ENCODE peak calls at places on chromosomes 13 and 19, in five cellular contexts. One of them, this sample, is unnamed.

GRCh38 chr13:85666356-85666755 is 132.9 kb downstream of the SLITRK6 start:
- DNase-seq in sigmoid colon: no peak
- DNase-seq in transverse colon: no peak
- DNase-seq in HCT116: no peak
- DNase-seq in endothelial cell of umbilical vein: no peak
- DNase-seq in this sample: no peak

GRCh38 chr19:6063576-6063961 is 46.7 kb downstream of the RFX2 start:
- DNase-seq in sigmoid colon: no peak
- DNase-seq in endothelial cell of umbilical vein: no peak
- DNase-seq in transverse colon: peak
- DNase-seq in HCT116: no peak
- DNase-seq in this sample: no peak

GRCh38 chr13:60402022-60402421 is 5.0 kb downstream of the TDRD3 start:
- DNase-seq in HCT116: no peak
- DNase-seq in endothelial cell of umbilical vein: no peak
- DNase-seq in transverse colon: no peak
- DNase-seq in sigmoid colon: no peak
- DNase-seq in this sample: no peak

GRCh38 chr19:4338441-4339350 is at the start of gene STAP2:
- DNase-seq in sigmoid colon: no peak
- DNase-seq in endothelial cell of umbilical vein: peak
- DNase-seq in transverse colon: peak
- DNase-seq in HCT116: no peak
- DNase-seq in this sample: no peak

GRCh38 chr19:17451820-17452219 is 3.4 kb upstream of the TMEM221 start:
- DNase-seq in transverse colon: no peak
- DNase-seq in sigmoid colon: no peak
- DNase-seq in HCT116: no peak
- DNase-seq in endothelial cell of umbilical vein: no peak
- DNase-seq in this sample: no peak

GRCh38 chr13:31951215-31951678 is 80.3 kb upstream of the FRY start:
- DNase-seq in HCT116: no peak
- DNase-seq in endothelial cell of umbilical vein: no peak
- DNase-seq in sigmoid colon: peak
- DNase-seq in transverse colon: peak
- DNase-seq in this sample: peak

GRCh38 chr19:48342841-48343540 is 17.6 kb downstream of the EMP3 start:
- DNase-seq in HCT116: no peak
- DNase-seq in sigmoid colon: no peak
- DNase-seq in transverse colon: no peak
- DNase-seq in endothelial cell of umbilical vein: no peak
- DNase-seq in this sample: no peak

GRCh38 chr19:1663854-1664253 is 11.4 kb upstream of the TCF3 start:
- DNase-seq in endothelial cell of umbilical vein: no peak
- DNase-seq in transverse colon: no peak
- DNase-seq in HCT116: no peak
- DNase-seq in sigmoid colon: no peak
- DNase-seq in this sample: no peak

GRCh38 chr13:34462843-34463242 is 479.2 kb upstream of the NBEA start:
- DNase-seq in HCT116: peak
- DNase-seq in sigmoid colon: no peak
- DNase-seq in transverse colon: no peak
- DNase-seq in endothelial cell of umbilical vein: peak
- DNase-seq in this sample: no peak

GRCh38 chr13:104773775-104774174 is 1707.6 kb upstream of the SLC10A2 start:
- DNase-seq in HCT116: peak
- DNase-seq in transverse colon: no peak
- DNase-seq in sigmoid colon: no peak
- DNase-seq in endothelial cell of umbilical vein: peak
- DNase-seq in this sample: no peak

DNA sequence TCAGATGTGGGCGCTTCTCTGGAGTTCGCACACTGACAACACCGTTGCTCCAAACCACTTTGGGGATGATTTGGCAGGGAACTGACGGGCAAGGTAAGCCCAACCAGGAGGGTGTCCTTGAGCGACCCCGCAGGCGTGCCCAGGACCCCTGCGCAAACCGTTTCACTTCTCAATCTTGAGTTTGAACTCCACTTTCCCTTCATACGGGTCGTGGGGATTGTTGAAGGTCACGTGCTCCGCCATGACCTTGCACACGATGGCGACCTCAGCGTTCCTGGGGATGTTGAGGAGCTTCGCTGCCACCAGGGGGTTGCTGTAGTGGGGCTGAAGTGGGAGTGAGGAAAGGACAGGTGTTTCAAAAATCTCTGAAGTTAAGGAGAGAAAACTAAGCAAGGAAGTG is 8.8 kb downstream of the ATP4B start:
- DNase-seq in transverse colon: peak
- DNase-seq in endothelial cell of umbilical vein: no peak
- DNase-seq in sigmoid colon: peak
- DNase-seq in HCT116: no peak
- DNase-seq in this sample: peak
- TF ChIP-seq CTCF in transverse colon: no peak
- TF ChIP-seq CTCF in endothelial cell of umbilical vein: no peak
- TF ChIP-seq CTCF in sigmoid colon: no peak
- TF ChIP-seq CTCF in HCT116: no peak
- TF ChIP-seq CTCF in this sample: no peak

GRCh38 chr19:10505583-10506229 is 2.5 kb upstream of the KEAP1 start:
- DNase-seq in HCT116: peak
- DNase-seq in endothelial cell of umbilical vein: peak
- DNase-seq in transverse colon: peak
- DNase-seq in sigmoid colon: peak
- DNase-seq in this sample: peak
- TF ChIP-seq POLR2AphosphoS5 in HCT116: no peak
- TF ChIP-seq POLR2AphosphoS5 in endothelial cell of umbilical vein: no peak
- TF ChIP-seq POLR2AphosphoS5 in transverse colon: no peak
- TF ChIP-seq POLR2AphosphoS5 in sigmoid colon: no peak
- TF ChIP-seq POLR2AphosphoS5 in this sample: no peak

GRCh38 chr19:10749435-10750384 is 31.8 kb downstream of the DNM2 start:
- DNase-seq in endothelial cell of umbilical vein: no peak
- DNase-seq in HCT116: no peak
- DNase-seq in sigmoid colon: no peak
- DNase-seq in transverse colon: peak
- DNase-seq in this sample: no peak
- TF ChIP-seq POLR2A in endothelial cell of umbilical vein: no peak
- TF ChIP-seq POLR2A in HCT116: no peak
- TF ChIP-seq POLR2A in sigmoid colon: no peak
- TF ChIP-seq POLR2A in transverse colon: peak
- TF ChIP-seq POLR2A in this sample: no peak

GRCh38 chr13:93183302-93183701 is 43.3 kb upstream of the GPC6 start:
- DNase-seq in transverse colon: no peak
- DNase-seq in sigmoid colon: no peak
- DNase-seq in endothelial cell of umbilical vein: no peak
- DNase-seq in HCT116: no peak
- DNase-seq in this sample: no peak
- TF ChIP-seq CTCF in transverse colon: no peak
- TF ChIP-seq CTCF in sigmoid colon: no peak
- TF ChIP-seq CTCF in endothelial cell of umbilical vein: no peak
- TF ChIP-seq CTCF in HCT116: no peak
- TF ChIP-seq CTCF in this sample: no peak

GRCh38 chr19:12090807-12091206 is 26.3 kb downstream of the ZNF844 start:
- DNase-seq in endothelial cell of umbilical vein: peak
- DNase-seq in HCT116: no peak
- DNase-seq in sigmoid colon: peak
- DNase-seq in transverse colon: peak
- DNase-seq in this sample: peak

GRCh38 chr19:12098040-12098439 is 33.5 kb downstream of the ZNF844 start:
- DNase-seq in endothelial cell of umbilical vein: no peak
- DNase-seq in HCT116: no peak
- DNase-seq in sigmoid colon: no peak
- DNase-seq in transverse colon: no peak
- DNase-seq in this sample: no peak

GRCh38 chr19:12095111-12095790 is 30.7 kb downstream of the ZNF844 start:
- DNase-seq in HCT116: no peak
- DNase-seq in endothelial cell of umbilical vein: no peak
- DNase-seq in sigmoid colon: no peak
- DNase-seq in transverse colon: no peak
- DNase-seq in this sample: no peak

GRCh38 chr19:12093777-12094176 is 29.2 kb downstream of the ZNF844 start:
- DNase-seq in sigmoid colon: no peak
- DNase-seq in transverse colon: no peak
- DNase-seq in HCT116: no peak
- DNase-seq in endothelial cell of umbilical vein: no peak
- DNase-seq in this sample: no peak

GRCh38 chr19:12092065-12092867 is 27.7 kb downstream of the ZNF844 start:
- DNase-seq in endothelial cell of umbilical vein: peak
- DNase-seq in sigmoid colon: peak
- DNase-seq in HCT116: no peak
- DNase-seq in transverse colon: peak
- DNase-seq in this sample: peak
- TF ChIP-seq POLR2AphosphoS5 in endothelial cell of umbilical vein: no peak
- TF ChIP-seq POLR2AphosphoS5 in sigmoid colon: peak
- TF ChIP-seq POLR2AphosphoS5 in HCT116: no peak
- TF ChIP-seq POLR2AphosphoS5 in transverse colon: peak
- TF ChIP-seq POLR2AphosphoS5 in this sample: peak

DNA sequence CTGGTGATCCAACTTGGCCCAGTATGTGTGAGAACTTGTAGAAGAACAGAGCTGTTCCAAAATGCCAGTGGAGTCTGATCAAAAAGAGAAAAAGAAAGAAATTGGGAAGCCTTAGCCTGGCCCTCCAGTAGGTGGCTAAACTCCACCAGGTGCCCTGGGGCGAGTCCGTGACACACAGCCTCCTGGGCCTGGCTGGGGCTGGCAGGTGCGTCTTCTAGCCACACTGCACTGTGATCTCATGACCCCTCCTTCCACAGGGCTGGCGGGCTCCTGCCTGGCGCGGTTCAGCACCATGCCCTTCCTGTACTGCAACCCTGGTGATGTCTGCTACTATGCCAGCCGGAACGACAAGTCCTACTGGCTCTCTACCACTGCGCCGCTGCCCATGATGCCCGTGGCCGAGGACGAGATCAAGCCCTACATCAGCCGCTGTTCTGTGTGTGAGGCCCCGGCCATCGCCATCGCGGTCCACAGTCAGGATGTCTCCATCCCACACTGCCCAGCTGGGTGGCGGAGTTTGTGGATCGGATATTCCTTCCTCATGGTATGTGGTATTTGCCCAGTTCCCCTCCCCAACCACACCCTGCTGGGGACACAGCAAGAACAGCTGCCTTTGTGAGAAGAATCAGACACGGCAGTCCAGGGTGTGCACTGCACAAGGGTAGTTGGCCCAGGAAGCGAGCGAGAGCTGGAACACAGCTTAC is 53.7 kb downstream of the RAB20 start:
- DNase-seq in endothelial cell of umbilical vein: no peak
- DNase-seq in sigmoid colon: no peak
- DNase-seq in transverse colon: peak
- DNase-seq in HCT116: no peak
- DNase-seq in this sample: no peak
- TF ChIP-seq POLR2A in endothelial cell of umbilical vein: no peak
- TF ChIP-seq POLR2A in sigmoid colon: no peak
- TF ChIP-seq POLR2A in transverse colon: peak
- TF ChIP-seq POLR2A in HCT116: no peak
- TF ChIP-seq POLR2A in this sample: no peak

DNA sequence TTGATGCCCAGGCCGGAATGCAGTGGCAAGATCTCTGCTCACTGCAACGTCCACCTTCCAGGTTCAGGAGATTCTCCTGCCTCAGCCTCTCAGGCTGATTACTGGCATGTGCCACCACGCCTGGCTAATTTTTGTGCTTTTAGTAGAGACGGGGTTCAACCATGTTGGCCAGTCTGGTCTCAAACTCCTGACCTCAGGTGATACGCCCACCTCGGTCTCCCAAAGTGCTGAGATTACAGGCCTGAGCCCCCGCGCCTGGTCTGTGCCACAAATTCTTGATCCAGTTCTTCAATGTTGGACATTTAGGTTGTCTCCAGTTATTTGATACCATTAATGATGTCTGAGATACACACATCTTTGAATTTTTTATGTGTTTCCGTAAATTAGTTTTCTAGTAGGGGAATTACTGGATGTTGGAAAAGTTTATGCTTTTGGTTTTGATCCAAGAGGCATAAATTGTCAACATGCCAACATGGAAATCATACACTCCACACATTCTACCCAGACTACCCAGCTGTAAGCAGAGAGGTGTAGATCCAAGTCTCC is 525 bp upstream of the COG3 start:
- DNase-seq in sigmoid colon: no peak
- DNase-seq in HCT116: no peak
- DNase-seq in endothelial cell of umbilical vein: no peak
- DNase-seq in transverse colon: peak
- DNase-seq in this sample: peak
- TF ChIP-seq CTCF in sigmoid colon: no peak
- TF ChIP-seq CTCF in HCT116: peak
- TF ChIP-seq CTCF in endothelial cell of umbilical vein: peak
- TF ChIP-seq CTCF in transverse colon: no peak
- TF ChIP-seq CTCF in this sample: no peak

This sample was measured in spleen.